ENCODE peak calls at places on chromosome 22, in nine cellular contexts. Z is ascending aorta; I is right lobe of liver; B is GM06990; G is dorsolateral prefrontal cortex; E is stomach; H is CD8-positive, alpha-beta T cell; K is tibial nerve; U is neural progenitor cell. R is an unnamed sample.

GRCh38 chr22:50581950-50582561 is 593 bp downstream of the CHKB start:
- DNase-seq in G (no peak), E (no peak), I (no peak), Z (no peak), B (no peak), H (no peak), U (no peak), K (no peak), R (no peak)

GRCh38 chr22:49026476-49027121 is 801.1 kb downstream of the BRD1 start:
- DNase-seq in B (no peak), G (peak), U (peak), H (no peak), I (no peak), Z (no peak), E (no peak), K (no peak), R (no peak)

GRCh38 chr22:44990328-44990727 is 19.5 kb downstream of the PHF21B start:
- DNase-seq in E (no peak), B (no peak), I (no peak), U (no peak), K (no peak), Z (no peak), G (no peak), H (no peak), R (no peak)

GRCh38 chr22:22576244-22576988 is 17.4 kb upstream of the PRAME start:
- DNase-seq in B (no peak), G (peak), I (peak), E (peak), K (no peak), H (no peak), Z (no peak), U (peak), R (no peak)

GRCh38 chr22:36823177-36823839 is 6.5 kb upstream of the PVALB start:
- DNase-seq in Z (no peak), G (no peak), H (no peak), E (no peak), U (peak), K (no peak), B (no peak), I (no peak), R (no peak)

GRCh38 chr22:46323126-46323525 is 12.4 kb upstream of the TRMU start:
- DNase-seq in U (no peak), Z (no peak), G (no peak), B (no peak), I (no peak), E (no peak), H (no peak), K (no peak), R (no peak)

GRCh38 chr22:23478175-23478574 is 101.9 kb downstream of the IGLL1 start:
- DNase-seq in K (no peak), B (no peak), E (no peak), H (no peak), Z (no peak), G (no peak), U (no peak), I (no peak), R (no peak)

GRCh38 chr22:31950226-31950625 is 5.9 kb downstream of the YWHAH start:
- DNase-seq in U (no peak), Z (no peak), G (no peak), I (no peak), H (no peak), K (no peak), B (no peak), E (no peak), R (no peak)

GRCh38 chr22:32204211-32204855 is 540 bp downstream of the RFPL2 start:
- DNase-seq in E (no peak), H (no peak), G (peak), I (no peak), B (no peak), K (no peak), U (peak), Z (no peak), R (no peak)

GRCh38 chr22:46287873-46288751 is 8.6 kb upstream of the GTSE1 start:
- DNase-seq in K (no peak), E (peak), G (no peak), B (peak), Z (peak), I (peak), H (no peak), U (no peak), R (no peak)

GRCh38 chr22:27621671-27622070 is 179.9 kb downstream of the MN1 start:
- DNase-seq in H (no peak), U (no peak), G (no peak), E (no peak), B (no peak), Z (no peak), I (no peak), K (no peak), R (no peak)

GRCh38 chr22:48959496-48959895 is 868.2 kb downstream of the BRD1 start:
- DNase-seq in B (no peak), G (no peak), U (no peak), H (no peak), E (peak), Z (no peak), I (no peak), K (no peak), R (no peak)

GRCh38 chr22:37362618-37363017 is 64.7 kb downstream of the ELFN2 start:
- DNase-seq in K (no peak), E (no peak), B (no peak), G (no peak), U (no peak), H (no peak), Z (no peak), I (no peak), R (no peak)

GRCh38 chr22:36191106-36191836 is 10.3 kb downstream of the APOL4 start:
- DNase-seq in B (no peak), Z (peak), H (no peak), K (peak), U (no peak), G (peak), I (no peak), E (no peak), R (peak)

GRCh38 chr22:24338701-24339451 is 68.2 kb downstream of the SPECC1L start:
- DNase-seq in B (no peak), G (no peak), U (peak), K (no peak), I (no peak), Z (no peak), E (no peak), H (no peak), R (no peak)

GRCh38 chr22:49040111-49040510 is 787.6 kb downstream of the BRD1 start:
- DNase-seq in E (no peak), G (no peak), B (no peak), H (no peak), I (no peak), Z (no peak), U (no peak), K (no peak), R (no peak)

GRCh38 chr22:41762980-41763779 is 37.3 kb upstream of the CCDC134 start:
- DNase-seq in Z (no peak), H (no peak), I (no peak), K (no peak), B (peak), G (no peak), U (peak), E (no peak), R (no peak)

GRCh38 chr22:50627452-50627913 is 469 bp downstream of the ARSA start:
- DNase-seq in B (no peak), K (no peak), I (peak), G (no peak), U (peak), Z (no peak), H (no peak), E (peak), R (no peak)

GRCh38 chr22:49751318-49751967 is 76.2 kb downstream of the BRD1 start:
- DNase-seq in K (no peak), H (no peak), I (no peak), Z (no peak), B (no peak), E (peak), U (no peak), G (no peak), R (no peak)

GRCh38 chr22:44758354-44758969 is 6.1 kb downstream of the ARHGAP8 start:
- DNase-seq in K (no peak), B (no peak), H (no peak), E (no peak), G (no peak), Z (no peak), I (no peak), U (no peak), R (no peak)

GRCh38 chr22:44580176-44580575 is 82.1 kb upstream of the RTL6 start:
- DNase-seq in Z (no peak), E (no peak), U (no peak), G (no peak), B (no peak), K (no peak), H (no peak), I (no peak), R (no peak)

DNA sequence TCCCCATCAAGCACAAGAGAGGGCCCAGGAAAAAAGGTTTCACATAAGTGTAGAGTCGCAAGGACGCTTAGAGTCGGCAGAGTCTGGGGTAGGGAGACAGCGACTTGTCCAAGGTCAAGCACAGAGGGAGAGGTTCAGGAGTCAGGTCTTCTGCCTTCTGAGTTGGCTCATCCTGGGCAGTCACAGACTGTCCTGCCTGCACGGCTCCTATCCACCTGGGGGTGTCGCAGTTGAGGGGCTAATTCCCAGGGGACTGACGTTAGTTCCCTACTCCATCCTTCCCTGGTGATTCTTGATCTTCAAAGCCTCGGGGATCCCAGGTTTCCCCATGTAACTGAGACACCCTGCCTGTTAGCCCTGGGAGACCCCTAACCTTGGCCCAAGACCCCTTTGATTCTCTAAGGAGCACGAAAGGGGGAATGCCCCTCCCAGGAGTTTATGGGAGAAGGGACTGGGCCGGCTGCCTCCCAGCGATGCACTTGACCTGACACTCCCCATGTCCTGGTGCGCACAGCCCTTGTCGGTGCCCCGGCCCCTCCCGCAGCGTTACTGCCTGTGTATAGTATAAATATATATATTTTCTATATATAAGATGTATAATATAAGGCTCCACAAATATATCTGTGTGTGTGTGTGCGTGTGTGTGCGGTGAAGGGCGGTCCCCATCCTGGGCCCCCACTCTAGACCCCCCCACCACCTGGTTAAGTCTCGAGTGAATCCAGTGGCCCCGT is 14.7 kb upstream of the TAB1 start:
- DNase-seq in B (no peak), E (no peak), I (no peak), G (peak), K (no peak), H (no peak), U (peak), Z (no peak), R (no peak)
- TF ChIP-seq CTCF in B (peak), E (no peak), I (peak), G (peak), K (no peak), H (no peak), U (peak), Z (no peak), R (peak)

GRCh38 chr22:40449676-40450035 is 79.3 kb downstream of the SGSM3 start:
- DNase-seq in G (no peak), Z (no peak), B (no peak), H (no peak), I (no peak), E (no peak), U (no peak), K (no peak), R (peak)
- H3K4me3 ChIP-seq in G (no peak), Z (no peak), B (no peak), H (no peak), I (no peak), E (no peak), U (no peak), K (no peak), R (no peak)

GRCh38 chr22:25350551-25350971 is 131.1 kb downstream of the CRYBB2 start:
- DNase-seq in G (no peak), E (peak), Z (no peak), I (no peak), B (no peak), H (no peak), K (no peak), U (no peak), R (no peak)
- TF ChIP-seq CTCF in G (no peak), E (no peak), Z (no peak), I (no peak), B (no peak), H (no peak), K (no peak), U (no peak), R (no peak)

DNA sequence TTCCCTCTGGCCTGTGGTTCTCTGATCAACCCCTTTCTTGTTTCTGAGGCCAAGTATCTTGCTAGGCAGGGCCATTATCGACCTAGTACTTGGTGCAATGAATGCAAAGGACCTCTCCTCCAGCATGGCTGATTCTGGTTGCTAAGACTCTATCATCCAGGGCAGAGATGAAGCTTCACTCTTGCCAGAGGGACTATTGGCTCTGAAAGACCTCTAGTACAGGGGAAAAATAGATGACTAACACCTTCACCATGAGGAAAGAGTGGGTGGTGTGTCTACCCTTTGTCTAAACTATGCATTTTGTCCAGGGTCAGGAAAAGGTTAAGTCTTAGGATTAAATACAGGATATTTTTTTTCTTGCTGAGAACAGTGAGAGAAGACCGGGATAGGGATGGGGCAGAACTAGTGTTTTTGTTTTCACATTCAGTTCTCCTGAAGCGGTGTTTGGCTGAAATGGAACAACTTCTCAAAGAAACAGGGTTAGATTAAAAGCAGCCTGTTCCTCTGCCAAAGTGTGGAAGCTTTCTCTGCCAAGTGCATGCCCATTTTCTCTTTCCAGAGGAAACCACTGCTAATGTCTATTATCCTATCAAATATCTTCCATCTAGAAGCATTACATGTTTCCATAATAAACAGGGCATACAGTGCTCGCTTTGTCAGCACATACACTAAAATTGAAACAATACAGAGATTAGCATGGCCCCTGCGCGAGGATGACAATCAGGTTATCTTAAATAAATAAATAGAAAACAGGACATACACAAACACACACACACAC is 5.0 kb upstream of the MTFP1 start:
- DNase-seq in B (no peak), U (no peak), K (no peak), Z (no peak), I (no peak), H (no peak), E (no peak), G (no peak), R (peak)
- H3K4me3 ChIP-seq in B (no peak), U (no peak), K (no peak), Z (no peak), I (no peak), H (no peak), E (no peak), G (no peak), R (no peak)

R was measured in AG09309.